ENCODE peak calls at places on chromosomes 12 and 14, in ten cellular contexts. O, H, B, Z, Y, N, A, W, R and F are unnamed samples.

GRCh38 chr12:126572170-126572569 is 1506.9 kb downstream of the AACS start:
- DNase-seq in Y (no peak), A (no peak), H (no peak), O (no peak), R (no peak), W (no peak), B (no peak), Z (no peak), N (no peak), F (no peak)

GRCh38 chr12:104466694-104467345 is 10.1 kb downstream of the CHST11 start:
- DNase-seq in R (no peak), A (no peak), W (no peak), B (no peak), Z (no peak), N (no peak), Y (no peak), H (no peak), O (no peak), F (no peak)

GRCh38 chr12:15688202-15688736 is 100.9 kb downstream of the EPS8 start:
- DNase-seq in A (peak), O (no peak), B (peak), N (no peak), Y (peak), W (no peak), R (no peak), H (peak), Z (no peak), F (peak)

GRCh38 chr12:132582058-132582420 is 28.3 kb downstream of the LRCOL1 start:
- DNase-seq in R (no peak), O (no peak), A (peak), Z (no peak), Y (no peak), B (no peak), H (no peak), W (no peak), N (no peak), F (no peak)

GRCh38 chr12:43349863-43350262 is 202.1 kb downstream of the ADAMTS20 start:
- DNase-seq in W (no peak), O (peak), R (no peak), Z (no peak), H (no peak), A (no peak), N (peak), Y (peak), B (no peak), F (no peak)

GRCh38 chr14:51507556-51508511 is 143.9 kb upstream of the FRMD6 start:
- DNase-seq in W (no peak), Y (no peak), B (peak), H (peak), A (peak), R (peak), Z (peak), N (peak), O (peak), F (no peak)

GRCh38 chr14:22510527-22511110 is 78.4 kb downstream of the DAD1 start:
- DNase-seq in H (no peak), O (peak), Y (no peak), N (no peak), W (no peak), B (no peak), A (no peak), R (no peak), Z (no peak), F (no peak)

GRCh38 chr14:55297611-55298323 is 26.5 kb downstream of the FBXO34 start:
- DNase-seq in B (peak), H (no peak), O (no peak), A (no peak), W (no peak), Y (no peak), R (peak), N (peak), Z (peak), F (no peak)

GRCh38 chr12:76277480-76277879 is 70.7 kb downstream of the BBS10 start:
- DNase-seq in N (no peak), R (no peak), W (peak), A (no peak), B (no peak), O (peak), Z (no peak), H (no peak), Y (no peak), F (no peak)

GRCh38 chr12:123251403-123252076 is 18.3 kb downstream of the MTRFR start:
- DNase-seq in Z (no peak), W (no peak), B (no peak), R (no peak), Y (no peak), H (no peak), A (no peak), O (no peak), N (no peak), F (no peak)

GRCh38 chr12:54032627-54033100 is at the start of gene HOXC5:
- DNase-seq in O (peak), Z (peak), B (peak), R (peak), W (no peak), A (peak), N (peak), Y (peak), H (peak), F (peak)

GRCh38 chr14:67345583-67345982 is 14.0 kb downstream of the ATP6V1D start:
- DNase-seq in R (no peak), Y (no peak), A (no peak), N (no peak), O (no peak), W (no peak), B (no peak), H (no peak), Z (peak), F (no peak)

GRCh38 chr12:13165578-13166120 is 30.9 kb upstream of the EMP1 start:
- DNase-seq in Y (peak), A (peak), N (peak), O (peak), W (peak), Z (peak), B (peak), R (peak), H (peak), F (peak)

GRCh38 chr12:62912644-62913043 is 22.3 kb downstream of the PPM1H start:
- DNase-seq in R (no peak), Y (no peak), A (no peak), W (no peak), O (no peak), B (no peak), H (no peak), Z (peak), N (no peak), F (no peak)

GRCh38 chr12:14283489-14284144 is 81.9 kb upstream of the ATF7IP start:
- DNase-seq in W (no peak), H (no peak), Z (no peak), Y (no peak), A (no peak), R (no peak), N (no peak), B (no peak), O (no peak), F (no peak)

GRCh38 chr12:111369496-111370220 is 763 bp upstream of the PHETA1 start:
- DNase-seq in O (peak), R (no peak), A (no peak), Y (no peak), H (no peak), W (no peak), B (no peak), N (no peak), Z (no peak), F (no peak)

GRCh38 chr14:41817626-41818025 is 210.9 kb downstream of the LRFN5 start:
- DNase-seq in B (no peak), R (no peak), Z (no peak), Y (no peak), O (no peak), W (no peak), H (no peak), N (no peak), A (no peak), F (no peak)

GRCh38 chr14:73743431-73743931 is 29.3 kb upstream of the PNMA1 start:
- DNase-seq in B (peak), O (no peak), W (no peak), R (no peak), N (peak), Z (no peak), Y (peak), H (peak), A (no peak), F (no peak)

GRCh38 chr12:98439471-98440164 is 75.8 kb upstream of the TMPO start:
- DNase-seq in W (no peak), O (peak), R (no peak), H (no peak), Y (peak), A (no peak), N (no peak), Z (no peak), B (no peak), F (no peak)

GRCh38 chr12:79921786-79922185 is 13.1 kb downstream of the PPP1R12A start:
- DNase-seq in A (no peak), B (peak), Y (no peak), W (no peak), H (no peak), R (no peak), Z (no peak), N (no peak), O (no peak), F (no peak)

GRCh38 chr14:70416322-70416716 is 571 bp downstream of the SYNJ2BP start:
- DNase-seq in Z (no peak), N (no peak), R (no peak), Y (peak), W (no peak), O (peak), A (no peak), H (no peak), B (no peak), F (no peak)

GRCh38 chr12:128385736-128386135 is 118.8 kb downstream of the TMEM132C start:
- DNase-seq in O (no peak), W (no peak), H (no peak), Y (no peak), B (no peak), N (no peak), R (no peak), A (no peak), Z (no peak), F (no peak)

GRCh38 chr14:99347561-99347960 is 75.6 kb upstream of the BCL11B start:
- DNase-seq in B (no peak), N (no peak), Z (no peak), Y (no peak), O (no peak), W (no peak), A (no peak), H (no peak), R (no peak), F (no peak)

GRCh38 chr14:103339561-103339960 is 5.5 kb downstream of the EIF5 start:
- DNase-seq in B (no peak), N (no peak), H (no peak), A (no peak), R (no peak), W (no peak), O (no peak), Y (no peak), Z (no peak), F (no peak)

GRCh38 chr14:52596861-52597260 is 44.2 kb downstream of the GPR137C start:
- DNase-seq in Y (no peak), H (no peak), O (no peak), W (no peak), B (no peak), A (no peak), R (no peak), N (no peak), Z (no peak), F (no peak)

GRCh38 chr14:31025335-31026075 is at the start of gene AP4S1:
- DNase-seq in Y (peak), Z (peak), A (peak), N (peak), R (peak), H (peak), B (peak), W (no peak), O (peak), F (peak)

GRCh38 chr14:56005580-56006053 is 112.6 kb upstream of the PELI2 start:
- DNase-seq in H (no peak), N (peak), R (no peak), A (no peak), B (no peak), W (peak), O (peak), Y (no peak), Z (no peak), F (no peak)

GRCh38 chr12:107801150-107801549 is 26.6 kb downstream of the ASCL4 start:
- DNase-seq in W (no peak), Y (no peak), B (no peak), O (peak), Z (no peak), R (no peak), N (no peak), H (no peak), A (no peak), F (no peak)

GRCh38 chr14:54877015-54877702 is 25.5 kb downstream of the GCH1 start:
- DNase-seq in A (no peak), B (no peak), Z (no peak), Y (no peak), N (no peak), H (no peak), W (no peak), R (no peak), O (no peak), F (no peak)

GRCh38 chr12:33438890-33439586 is 581 bp downstream of the SYT10 start:
- DNase-seq in B (no peak), Y (no peak), A (peak), Z (no peak), R (no peak), O (peak), N (peak), H (no peak), W (no peak), F (no peak)

GRCh38 chr14:89196561-89196960 is 220.5 kb downstream of the FOXN3 start:
- DNase-seq in A (no peak), W (no peak), B (no peak), Z (no peak), R (no peak), N (no peak), O (no peak), Y (no peak), H (no peak), F (no peak)

GRCh38 chr14:58285132-58285531 is 13.2 kb upstream of the ARID4A start:
- DNase-seq in R (no peak), N (no peak), W (no peak), A (no peak), H (no peak), B (no peak), Y (no peak), Z (no peak), O (no peak), F (no peak)

GRCh38 chr12:2961705-2962104 is 2.5 kb downstream of the TEAD4 start:
- DNase-seq in A (no peak), R (no peak), Z (no peak), H (no peak), B (no peak), O (no peak), Y (no peak), N (no peak), W (no peak), F (no peak)
- H3K4me3 ChIP-seq in A (no peak), R (peak), Z (no peak), H (peak), B (no peak), O (no peak), Y (no peak), N (no peak), W (no peak), F (no peak)

DNA sequence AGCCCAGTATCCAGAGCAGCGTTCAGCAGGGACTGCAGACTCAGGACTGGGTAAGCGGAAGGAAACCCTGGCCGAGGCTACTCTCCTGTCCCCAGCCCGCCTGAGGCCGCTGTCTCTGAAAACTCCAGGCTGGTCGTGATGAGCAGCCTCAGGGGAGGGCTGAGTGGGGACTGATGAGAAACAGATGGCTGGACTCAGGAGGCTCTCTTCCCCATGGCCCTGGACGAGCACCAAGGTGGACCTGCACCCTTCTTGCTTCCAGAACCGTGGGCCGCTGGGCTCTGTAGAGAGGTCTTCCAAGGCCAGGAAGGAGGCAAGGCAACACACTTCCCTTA is 1.1 kb downstream of the TEX22 start:
- DNase-seq in Z (no peak), O (no peak), A (no peak), R (no peak), Y (no peak), H (no peak), N (no peak), B (no peak), W (no peak), F (no peak)
- H3K4me3 ChIP-seq in Z (no peak), O (peak), A (peak), R (peak), Y (peak), H (peak), N (peak), B (peak), W (peak), F (peak)

GRCh38 chr12:124402281-124403066 is 107.6 kb downstream of the RFLNA start:
- DNase-seq in W (no peak), N (no peak), H (no peak), A (no peak), Y (no peak), Z (no peak), O (no peak), B (no peak), R (no peak), F (no peak)

GRCh38 chr12:124399622-124400021 is 104.7 kb downstream of the RFLNA start:
- DNase-seq in R (no peak), H (peak), W (no peak), Z (no peak), N (no peak), A (no peak), B (peak), O (peak), Y (peak), F (no peak)

GRCh38 chr12:124400124-124400523 is 105.2 kb downstream of the RFLNA start:
- DNase-seq in O (no peak), N (no peak), W (no peak), B (no peak), H (no peak), A (no peak), Z (no peak), Y (no peak), R (no peak), F (no peak)

GRCh38 chr12:124403273-124403672 is 108.4 kb downstream of the RFLNA start:
- DNase-seq in B (no peak), W (no peak), H (peak), O (no peak), R (no peak), Y (no peak), A (peak), Z (no peak), N (no peak), F (no peak)

GRCh38 chr12:124401563-124402180 is 106.8 kb downstream of the RFLNA start:
- DNase-seq in N (no peak), Y (no peak), H (no peak), O (no peak), A (no peak), Z (no peak), W (no peak), B (no peak), R (no peak), F (no peak)
- H3K4me3 ChIP-seq in N (no peak), Y (no peak), H (no peak), O (no peak), A (no peak), Z (no peak), W (no peak), B (no peak), R (no peak), F (no peak)

GRCh38 chr12:81079280-81080076 is 1.6 kb downstream of the ACSS3 start:
- DNase-seq in H (no peak), B (no peak), Y (no peak), W (no peak), N (no peak), R (no peak), A (no peak), O (peak), Z (no peak), F (no peak)
- H3K4me3 ChIP-seq in H (peak), B (no peak), Y (no peak), W (no peak), N (no peak), R (peak), A (peak), O (no peak), Z (peak), F (peak)

GRCh38 chr14:90816686-90817436 is 631 bp upstream of the TTC7B start:
- DNase-seq in Z (no peak), R (no peak), Y (no peak), B (no peak), W (no peak), A (no peak), H (no peak), O (no peak), N (no peak), F (no peak)

GRCh38 chr14:90812109-90812508 is 4.1 kb downstream of the TTC7B start:
- DNase-seq in A (no peak), W (no peak), R (no peak), Y (no peak), N (no peak), H (no peak), B (no peak), Z (no peak), O (no peak), F (no peak)

GRCh38 chr14:90815567-90815816 is 738 bp downstream of the TTC7B start:
- DNase-seq in H (no peak), N (no peak), W (no peak), O (peak), R (no peak), Y (no peak), B (no peak), Z (no peak), A (no peak), F (no peak)

GRCh38 chr14:90815817-90816662 is at the start of gene TTC7B:
- DNase-seq in B (peak), N (peak), Z (no peak), W (no peak), O (peak), R (no peak), H (peak), Y (peak), A (no peak), F (no peak)

DNA sequence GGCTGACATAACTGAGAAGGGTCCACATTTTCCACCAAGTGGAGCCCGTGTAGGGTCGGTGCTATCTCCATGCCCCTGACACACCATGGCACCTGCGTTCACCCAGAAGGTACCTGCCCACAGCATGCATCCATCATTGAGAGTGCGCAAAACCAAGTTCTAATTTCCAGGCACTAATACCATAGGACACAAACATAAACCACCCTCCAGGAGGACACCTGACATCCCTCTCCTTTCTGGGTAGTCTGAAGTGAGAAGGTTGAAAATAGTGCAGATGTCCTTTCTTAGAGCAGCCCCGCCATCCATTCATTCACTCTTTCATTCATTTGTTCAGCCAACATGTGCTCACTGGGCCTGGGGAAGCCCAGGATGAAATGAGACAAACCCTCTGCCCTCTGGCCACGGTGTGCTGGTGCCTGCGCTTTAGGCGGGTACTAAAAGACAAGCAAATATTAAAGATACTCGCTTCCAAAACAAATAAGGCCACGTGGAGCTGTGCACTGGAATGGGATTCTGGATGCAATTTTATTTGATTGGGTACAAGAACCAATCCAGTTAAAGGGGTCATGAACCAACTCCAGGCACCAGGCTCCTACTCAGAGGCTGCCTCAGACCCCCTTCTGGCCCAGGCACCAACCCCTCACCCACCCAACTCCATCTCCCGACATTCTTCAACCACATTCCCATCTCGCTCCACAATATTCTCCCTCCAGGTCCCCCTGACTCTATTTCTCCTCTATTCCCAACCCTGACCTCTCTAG is 1.2 kb downstream of the TTC7B start:
- DNase-seq in H (no peak), W (no peak), A (no peak), B (no peak), R (no peak), N (no peak), O (no peak), Z (peak), Y (no peak), F (no peak)
- H3K4me3 ChIP-seq in H (peak), W (peak), A (peak), B (peak), R (peak), N (peak), O (peak), Z (peak), Y (peak), F (peak)